ENCODE peak calls at places on chromosome 16, in four cellular contexts. L is CD8-positive, alpha-beta T cell; T is aorta; X is dorsolateral prefrontal cortex. R is an unnamed sample.

GRCh38 chr16:49700928-49701685 is 154.8 kb downstream of the ZNF423 start:
- DNase-seq in L (no peak), T (no peak), X (no peak), R (no peak)

GRCh38 chr16:67326472-67327309 is at the start of the genes KCTD19 and LRRC36:
- DNase-seq in L (peak), T (peak), X (peak), R (no peak)

GRCh38 chr16:84947022-84947421 is 64.3 kb downstream of the ZDHHC7 start:
- DNase-seq in L (no peak), T (no peak), X (no peak), R (no peak)

GRCh38 chr16:86946396-86946795 is 368.0 kb downstream of the FOXL1 start:
- DNase-seq in L (no peak), T (peak), X (no peak), R (no peak)

GRCh38 chr16:57985204-57986121 is 14.5 kb upstream of the CNGB1 start:
- DNase-seq in L (no peak), T (no peak), X (no peak), R (no peak)

GRCh38 chr16:19851476-19851875 is 33.2 kb downstream of the GPRC5B start:
- DNase-seq in L (no peak), T (no peak), X (peak), R (no peak)

GRCh38 chr16:26118575-26118974 is 426.8 kb downstream of the HS3ST4 start:
- DNase-seq in L (no peak), T (no peak), X (no peak), R (no peak)

GRCh38 chr16:67961551-67961957 is 6.9 kb downstream of the SLC12A4 start:
- DNase-seq in L (no peak), T (no peak), X (no peak), R (peak)

GRCh38 chr16:86396318-86396882 is 113.9 kb upstream of the FOXF1 start:
- DNase-seq in L (no peak), T (no peak), X (no peak), R (no peak)

GRCh38 chr16:78729687-78730086 is 630.2 kb downstream of the WWOX start:
- DNase-seq in L (no peak), T (no peak), X (no peak), R (no peak)

GRCh38 chr16:21580807-21581206 is 18.6 kb upstream of the METTL9 start:
- DNase-seq in L (no peak), T (no peak), X (no peak), R (no peak)

GRCh38 chr16:23374721-23375120 is 72.6 kb downstream of the SCNN1B start:
- DNase-seq in L (no peak), T (no peak), X (no peak), R (no peak)

GRCh38 chr16:57562669-57563486 is 20.4 kb downstream of the ADGRG5 start:
- DNase-seq in L (no peak), T (no peak), X (no peak), R (no peak)

GRCh38 chr16:58717994-58718393 is 16.1 kb downstream of the GOT2 start:
- DNase-seq in L (no peak), T (no peak), X (no peak), R (no peak)

GRCh38 chr16:75088226-75088625 is 28.4 kb downstream of the LDHD start:
- DNase-seq in L (no peak), T (no peak), X (no peak), R (no peak)

GRCh38 chr16:54282202-54282922 is 4.2 kb downstream of the IRX3 start:
- DNase-seq in L (no peak), T (peak), X (no peak), R (no peak)

GRCh38 chr16:53053967-53054669 is 673 bp upstream of the CHD9 start:
- DNase-seq in L (no peak), T (peak), X (no peak), R (no peak)

GRCh38 chr16:66441586-66442375 is 14.7 kb downstream of the BEAN1 start:
- DNase-seq in L (no peak), T (no peak), X (peak), R (no peak)

GRCh38 chr16:57042157-57043111 is 49.9 kb upstream of the CPNE2 start:
- DNase-seq in L (peak), T (no peak), X (no peak), R (peak)

GRCh38 chr16:27428035-27428785 is 26.2 kb downstream of the IL21R start:
- DNase-seq in L (no peak), T (no peak), X (no peak), R (no peak)

GRCh38 chr16:87344931-87345631 is 27.9 kb upstream of the C16orf95 start:
- DNase-seq in L (peak), T (no peak), X (no peak), R (no peak)

GRCh38 chr16:89903908-89904515 is 14.7 kb upstream of the MC1R start:
- DNase-seq in L (no peak), T (no peak), X (no peak), R (no peak)

GRCh38 chr16:27503662-27504061 is 46.1 kb downstream of the GTF3C1 start:
- DNase-seq in L (no peak), T (no peak), X (no peak), R (no peak)

GRCh38 chr16:26988186-26988585 is 78.5 kb upstream of the C16orf82 start:
- DNase-seq in L (no peak), T (no peak), X (no peak), R (no peak)

GRCh38 chr16:3876695-3877094 is 3.8 kb downstream of the CREBBP start:
- DNase-seq in L (no peak), T (no peak), X (no peak), R (no peak)

GRCh38 chr16:57422026-57422944 is 17.7 kb downstream of the CCL17 start:
- DNase-seq in L (no peak), T (peak), X (no peak), R (no peak)

GRCh38 chr16:71807905-71808592 is 585 bp downstream of the AP1G1 start:
- DNase-seq in L (no peak), T (no peak), X (no peak), R (no peak)

GRCh38 chr16:86854895-86855294 is 276.5 kb downstream of the FOXL1 start:
- DNase-seq in L (no peak), T (no peak), X (no peak), R (no peak)

GRCh38 chr16:10509534-10510025 is 70.8 kb downstream of the EMP2 start:
- DNase-seq in L (peak), T (peak), X (peak), R (peak)

GRCh38 chr16:66923247-66923851 is 2.0 kb downstream of the RRAD start:
- DNase-seq in L (no peak), T (peak), X (no peak), R (no peak)

GRCh38 chr16:11446566-11447119 is 101.4 kb downstream of the RMI2 start:
- DNase-seq in L (no peak), T (no peak), X (no peak), R (no peak)

GRCh38 chr16:19104591-19104990 is 9.2 kb upstream of the ITPRIPL2 start:
- DNase-seq in L (no peak), T (no peak), X (no peak), R (no peak)

GRCh38 chr16:55871411-55872038 is 3.6 kb downstream of the CES5A start:
- DNase-seq in L (no peak), T (no peak), X (no peak), R (no peak)

GRCh38 chr16:12141073-12141472 is 164.5 kb downstream of the SNX29 start:
- DNase-seq in L (no peak), T (no peak), X (no peak), R (no peak)

GRCh38 chr16:10895053-10895946 is 18.3 kb downstream of the CIITA start:
- DNase-seq in L (peak), T (peak), X (no peak), R (no peak)

GRCh38 chr16:78791011-78791410 is 691.6 kb downstream of the WWOX start:
- DNase-seq in L (no peak), T (no peak), X (no peak), R (no peak)

GRCh38 chr16:53429221-53429943 is 4.9 kb upstream of the RBL2 start:
- DNase-seq in L (no peak), T (no peak), X (no peak), R (no peak)

GRCh38 chr16:49672753-49673152 is 183.2 kb downstream of the ZNF423 start:
- DNase-seq in L (no peak), T (no peak), X (no peak), R (no peak)

GRCh38 chr16:10749680-10750035 is 6.0 kb downstream of the NUBP1 start:
- DNase-seq in L (no peak), T (no peak), X (peak), R (no peak)

GRCh38 chr16:31108794-31109558 is 790 bp downstream of the BCKDK start:
- DNase-seq in L (no peak), T (no peak), X (no peak), R (no peak)
- H3K27ac ChIP-seq in L (peak), T (no peak), X (peak), R (peak)

DNA sequence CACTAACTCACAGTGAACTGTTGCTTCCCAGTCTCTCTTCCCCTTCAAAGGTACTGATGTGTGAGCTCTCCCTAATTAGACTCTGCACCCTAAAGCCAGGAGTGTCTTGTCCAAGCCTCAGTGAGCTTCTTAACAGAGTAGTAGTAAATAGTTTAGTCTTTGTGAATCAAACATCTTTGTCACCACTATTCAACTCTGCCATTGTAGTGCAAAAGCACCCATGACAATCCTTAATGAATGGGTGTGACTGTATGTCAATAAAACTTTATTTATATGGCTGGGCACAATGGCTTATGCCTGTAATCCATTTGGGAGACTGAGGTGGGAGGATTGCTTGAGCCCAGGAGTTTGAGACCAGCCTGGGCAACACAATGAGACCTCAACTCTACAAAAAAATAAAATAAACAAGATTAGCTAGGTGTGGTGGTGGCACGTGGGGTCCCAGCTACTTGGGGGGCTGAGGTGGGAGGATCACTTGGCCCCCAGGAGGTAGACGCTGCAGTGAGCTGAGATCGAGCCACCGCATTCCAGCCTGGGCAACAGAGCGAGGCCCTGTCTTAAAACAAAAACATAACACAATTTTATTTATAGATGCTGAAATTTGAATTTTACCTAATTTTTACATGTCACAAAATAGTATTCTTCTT is 45.5 kb upstream of the TNRC6A start:
- DNase-seq in L (no peak), T (no peak), X (no peak), R (no peak)
- H3K27ac ChIP-seq in L (no peak), T (no peak), X (no peak), R (no peak)

GRCh38 chr16:14324581-14324980 is 253.5 kb downstream of the MRTFB start:
- DNase-seq in L (no peak), T (peak), X (no peak), R (no peak)
- H3K27ac ChIP-seq in L (no peak), T (no peak), X (no peak), R (no peak)

GRCh38 chr16:2533912-2534311 is 2.7 kb upstream of the CEMP1 start:
- DNase-seq in L (no peak), T (no peak), X (no peak), R (no peak)

GRCh38 chr16:2531696-2532493 is 687 bp upstream of the CEMP1 start:
- DNase-seq in L (peak), T (peak), X (peak), R (peak)

GRCh38 chr16:2537451-2538379 is at the start of gene PDPK1:
- DNase-seq in L (peak), T (peak), X (peak), R (peak)

GRCh38 chr16:2532494-2533141 is 1.4 kb upstream of the CEMP1 start:
- DNase-seq in L (peak), T (peak), X (peak), R (no peak)

DNA sequence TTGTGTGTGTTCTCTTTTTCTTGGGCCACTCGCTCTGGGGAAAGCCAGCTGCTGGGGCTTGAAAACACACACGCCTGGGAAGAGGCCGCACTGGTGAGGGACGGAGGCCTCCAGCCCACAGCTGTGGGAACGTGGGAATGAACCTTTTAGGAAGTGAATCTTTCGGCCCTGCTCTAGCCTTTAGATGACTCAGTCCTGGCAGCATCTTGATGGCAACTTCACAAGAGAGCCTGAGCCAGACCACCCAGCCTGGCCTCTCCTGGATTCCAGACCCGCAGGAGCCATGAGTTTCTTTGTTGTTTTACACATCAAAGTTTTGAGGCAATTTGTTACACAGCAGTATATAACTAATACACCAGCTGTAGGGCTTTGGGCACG is 2.2 kb upstream of the PDPK1 start:
- DNase-seq in L (no peak), T (peak), X (no peak), R (no peak)
- H3K27ac ChIP-seq in L (no peak), T (no peak), X (no peak), R (no peak)

GRCh38 chr16:17144431-17144830 is 326.3 kb downstream of the XYLT1 start:
- DNase-seq in L (no peak), T (no peak), X (no peak), R (no peak)
- H3K27ac ChIP-seq in L (no peak), T (no peak), X (no peak), R (no peak)

GRCh38 chr16:46620265-46621005 is 744 bp downstream of the SHCBP1 start:
- DNase-seq in L (no peak), T (no peak), X (no peak), R (no peak)
- H3K27ac ChIP-seq in L (no peak), T (no peak), X (no peak), R (no peak)

GRCh38 chr16:64292953-64293352 is 828.9 kb downstream of the CDH11 start:
- DNase-seq in L (no peak), T (no peak), X (no peak), R (no peak)
- H3K27ac ChIP-seq in L (no peak), T (no peak), X (no peak), R (no peak)

DNA sequence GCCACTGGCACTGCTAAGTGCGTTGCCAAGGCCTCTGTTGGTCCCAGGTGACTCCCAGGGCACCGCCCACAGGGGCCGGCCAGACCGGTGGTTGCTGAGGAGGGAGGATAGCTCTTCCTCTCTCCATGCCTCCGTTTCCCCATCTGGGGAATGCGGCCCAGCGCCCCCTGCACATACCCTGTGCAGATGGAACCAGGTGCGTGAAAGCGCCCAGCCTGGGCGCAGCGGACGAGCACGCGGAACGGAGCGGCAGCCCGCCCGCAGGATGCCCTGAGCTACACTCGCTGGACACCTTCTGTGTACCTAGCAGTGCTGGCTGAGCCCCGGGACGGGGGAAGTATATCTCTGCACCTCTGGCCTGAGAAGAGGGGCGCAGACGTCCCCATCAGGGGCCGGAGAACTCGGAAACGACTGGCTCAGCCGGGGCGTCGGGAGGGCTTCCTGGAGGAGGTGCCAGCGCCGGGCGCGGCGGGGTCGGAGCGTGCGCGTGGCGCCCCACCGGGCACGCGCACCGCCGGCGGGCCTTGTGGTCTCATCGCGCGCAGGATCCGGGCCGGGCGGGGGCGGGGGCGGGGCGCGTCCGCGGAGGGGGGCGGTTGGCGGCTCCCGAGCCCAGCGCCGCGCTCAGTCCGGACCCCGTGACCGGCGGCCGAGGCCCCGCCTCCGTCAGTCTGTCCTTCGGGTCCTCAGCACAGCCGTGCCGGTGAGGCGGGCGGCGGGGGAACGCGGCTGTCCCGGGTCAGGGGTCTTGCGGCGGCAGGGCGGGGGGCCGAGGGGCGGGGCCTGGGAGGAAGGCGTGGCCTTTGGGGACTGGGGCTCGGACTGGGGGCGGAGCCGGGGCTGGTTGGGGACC is at the start of the genes CCDC78 and HAGHL:
- DNase-seq in L (peak), T (peak), X (peak), R (no peak)
- H3K27ac ChIP-seq in L (peak), T (no peak), X (peak), R (peak)

R was measured in epithelial cell of prostate.